ENCODE peak calls at places on chromosome 2, in ten cellular contexts. D is HCEC 1CT; M is left ventricle myocardium inferior; E is activated T-cell treated with anti-CD3 and anti-CD28 coated beads for 24 hours; K is stimulated activated CD8-positive, alpha-beta memory T cell treated with anti-CD3 and anti-CD28 coated beads, Interleukin-2, amount 100 ng/mL, for 1 hour; V is CD4-positive, alpha-beta T cell; I is lung; C is vagina; T is activated naive CD4-positive, alpha-beta T cell treated with anti-CD3 and anti-CD28 coated beads, Interleukin-2, amount 10 ng/mL, durations not matched to agents 7 days and 5 days; L is ovary. Y is an unnamed sample.

GRCh38 chr2:100109986-100110980 is 32.1 kb downstream of the AFF3 start:
- DNase-seq in D (no peak), M (no peak), E (no peak), K (no peak), V (no peak), I (no peak), C (no peak), T (no peak), L (no peak), Y (no peak)

GRCh38 chr2:230408244-230408842 is 7.7 kb upstream of the SP100 start:
- DNase-seq in D (peak; percentile 91), M (peak; percentile 46), E (no peak), K (no peak), V (no peak), I (no peak), C (no peak), T (no peak), L (no peak), Y (peak; percentile 88)

GRCh38 chr2:188381614-188382013 is 89.9 kb downstream of the GULP1 start:
- DNase-seq in D (peak; percentile 91), M (no peak), E (no peak), K (no peak), V (no peak), I (no peak), C (no peak), T (no peak), L (no peak), Y (peak; percentile 92)

GRCh38 chr2:163732718-163733117 is 3.1 kb downstream of the FIGN start:
- DNase-seq in D (peak; percentile 32), M (no peak), E (no peak), K (no peak), V (no peak), I (no peak), C (no peak), T (no peak), L (no peak), Y (no peak)

GRCh38 chr2:7586898-7587297 is 669.7 kb downstream of the RNF144A start:
- DNase-seq in D (no peak), M (no peak), E (no peak), K (no peak), V (no peak), I (no peak), C (no peak), T (no peak), L (no peak), Y (no peak)

GRCh38 chr2:85771486-85771885 is 17.7 kb downstream of the ATOH8 start:
- DNase-seq in D (no peak), M (no peak), E (no peak), K (no peak), V (no peak), I (no peak), C (no peak), T (no peak), L (no peak), Y (no peak)

GRCh38 chr2:39696072-39696471 is 30.4 kb downstream of the TMEM178A start:
- DNase-seq in D (peak; percentile 89), M (no peak), E (no peak), K (no peak), V (no peak), I (no peak), C (no peak), T (no peak), L (no peak), Y (peak; percentile 93)

GRCh38 chr2:198326431-198326830 is 522.0 kb downstream of the PLCL1 start:
- DNase-seq in D (peak; percentile 27), M (no peak), E (no peak), K (no peak), V (no peak), I (no peak), C (no peak), T (no peak), L (no peak), Y (no peak)